ENCODE peak calls at places on chromosomes 16 and 17, in eight cellular contexts. Z, J, I, N, Y, X, B and W are unnamed samples.

GRCh38 chr16:6684076-6684673 is 648.5 kb upstream of the RBFOX1 start:
- DNase-seq in J (no peak), Y (no peak), B (no peak), Z (peak; percentile 47), X (peak; percentile 11), I (peak; percentile 36), N (no peak), W (no peak)

GRCh38 chr17:76399175-76400172 is 15.1 kb downstream of the SPHK1 start:
- DNase-seq in I (no peak), Z (no peak), N (no peak), Y (no peak), B (no peak), J (no peak), X (no peak), W (no peak)

GRCh38 chr17:44637066-44637465 is 19.2 kb upstream of the MEIOC start:
- DNase-seq in N (no peak), B (no peak), X (no peak), J (no peak), Z (no peak), Y (no peak), I (no peak), W (no peak)

GRCh38 chr17:32593003-32593402 is 106.2 kb downstream of the CDK5R1 start:
- DNase-seq in Z (peak; percentile 37), J (no peak), N (no peak), B (no peak), I (no peak), X (no peak), Y (no peak), W (no peak)

GRCh38 chr17:77382356-77382911 is 241.7 kb downstream of the SEC14L1 start:
- DNase-seq in N (no peak), J (no peak), I (no peak), Z (no peak), B (no peak), X (no peak), Y (no peak), W (no peak)

GRCh38 chr17:78477913-78478756 is 99.1 kb downstream of the DNAH17 start:
- DNase-seq in Z (no peak), Y (no peak), B (no peak), N (no peak), I (no peak), J (no peak), X (no peak), W (no peak)

GRCh38 chr16:75506567-75506966 is 11.3 kb upstream of the CHST6 start:
- DNase-seq in I (no peak), X (peak; percentile 55), Y (no peak), N (no peak), J (peak; percentile 75), Z (no peak), B (no peak), W (no peak)

GRCh38 chr16:73289232-73289631 is 241.3 kb upstream of the ZFHX3 start:
- DNase-seq in N (no peak), Z (no peak), X (no peak), B (no peak), I (no peak), Y (no peak), J (no peak), W (no peak)

GRCh38 chr17:56785396-56785795 is 48.3 kb downstream of the C17orf67 start:
- DNase-seq in B (no peak), N (no peak), Z (no peak), I (no peak), Y (no peak), X (no peak), J (no peak), W (no peak)

GRCh38 chr16:80974649-80975376 is 31.9 kb downstream of the CMC2 start:
- DNase-seq in I (no peak), B (no peak), X (no peak), Y (no peak), J (no peak), Z (no peak), N (peak; percentile 15), W (no peak)

GRCh38 chr17:40209404-40210093 is 9.6 kb upstream of the WIPF2 start:
- DNase-seq in Y (no peak), Z (no peak), N (no peak), J (no peak), X (no peak), B (no peak), I (no peak), W (no peak)

GRCh38 chr17:42779942-42780815 is at the start of gene WNK4:
- DNase-seq in B (no peak), J (peak; percentile 57), N (peak; percentile 23), X (peak; percentile 77), Z (peak; percentile 69), I (peak; percentile 89), Y (peak; percentile 35), W (no peak)

GRCh38 chr16:3645504-3646347 is 8.8 kb upstream of the DNASE1 start:
- DNase-seq in J (peak; percentile 34), Y (peak; percentile 17), N (no peak), Z (peak; percentile 83), I (no peak), B (peak; percentile 76), X (no peak), W (no peak)

GRCh38 chr17:28634211-28634865 is 10.6 kb downstream of the BLTP2 start:
- DNase-seq in Z (no peak), I (no peak), J (no peak), X (no peak), N (no peak), Y (no peak), B (no peak), W (no peak)

GRCh38 chr16:11129378-11129781 is 126.6 kb downstream of the SOCS1 start:
- DNase-seq in B (no peak), Z (no peak), Y (no peak), X (no peak), I (peak; percentile 78), J (peak; percentile 65), N (no peak), W (no peak)

GRCh38 chr17:73043686-73044581 is 48.6 kb downstream of the SLC39A11 start:
- DNase-seq in I (peak; percentile 35), J (no peak), B (no peak), X (no peak), N (no peak), Z (no peak), Y (no peak), W (no peak)

GRCh38 chr17:39699818-39700147 is at the start of gene ERBB2:
- DNase-seq in I (no peak), N (peak; percentile 57), X (peak; percentile 88), B (no peak), J (peak; percentile 91), Z (peak; percentile 89), Y (peak; percentile 80), W (no peak)

GRCh38 chr17:4502466-4503154 is 3.9 kb downstream of the SPNS2 start:
- DNase-seq in I (no peak), X (no peak), Y (no peak), Z (no peak), N (no peak), B (no peak), J (no peak), W (no peak)
- TF ChIP-seq POLR2AphosphoS5 in I (no peak), X (no peak), Y (no peak), Z (no peak), N (no peak), B (no peak), J (no peak), W (no peak)

DNA sequence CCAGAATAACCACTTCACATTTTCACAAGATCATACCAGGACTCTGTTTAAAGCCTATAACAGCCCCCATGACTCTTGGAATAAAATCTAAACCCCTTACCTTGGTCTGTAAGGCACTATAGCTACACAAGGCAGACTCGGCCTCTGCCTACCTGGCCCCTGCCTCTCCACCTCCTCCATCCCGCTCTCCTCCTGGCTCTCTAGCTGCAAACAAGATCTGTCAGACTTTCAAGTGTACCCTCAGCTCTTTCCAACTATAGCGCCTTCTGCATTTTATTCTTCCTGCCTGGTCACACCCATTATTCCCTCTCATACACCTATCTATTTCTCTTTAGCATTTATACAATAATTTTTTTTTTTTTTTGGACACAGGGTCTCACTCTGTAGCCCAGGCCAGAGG is 8.2 kb downstream of the USP31 start:
- DNase-seq in Z (no peak), I (no peak), Y (no peak), X (no peak), N (no peak), J (no peak), B (no peak), W (no peak)
- TF ChIP-seq POLR2AphosphoS5 in Z (no peak), I (no peak), Y (no peak), X (no peak), N (no peak), J (no peak), B (no peak), W (no peak)

GRCh38 chr16:85104821-85105391 is 7.4 kb downstream of the CIBAR2 start:
- DNase-seq in X (peak; percentile 21), B (no peak), Z (no peak), J (no peak), N (no peak), Y (no peak), I (no peak), W (no peak)
- TF ChIP-seq POLR2AphosphoS5 in X (no peak), B (no peak), Z (no peak), J (no peak), N (no peak), Y (no peak), I (no peak), W (no peak)

GRCh38 chr17:30219315-30219714 is 16.2 kb downstream of the SLC6A4 start:
- DNase-seq in B (no peak), Y (no peak), J (no peak), X (no peak), N (no peak), I (no peak), Z (no peak), W (no peak)
- TF ChIP-seq POLR2AphosphoS5 in B (no peak), Y (no peak), J (no peak), X (no peak), N (no peak), I (no peak), Z (no peak), W (no peak)

GRCh38 chr17:10210151-10210574 is 11.8 kb upstream of the GAS7 start:
- DNase-seq in N (no peak), Z (peak; percentile 73), B (no peak), Y (no peak), J (no peak), I (no peak), X (peak; percentile 25), W (no peak)
- TF ChIP-seq POLR2AphosphoS5 in N (no peak), Z (no peak), B (no peak), Y (no peak), J (peak; percentile 28), I (no peak), X (no peak), W (no peak)

DNA sequence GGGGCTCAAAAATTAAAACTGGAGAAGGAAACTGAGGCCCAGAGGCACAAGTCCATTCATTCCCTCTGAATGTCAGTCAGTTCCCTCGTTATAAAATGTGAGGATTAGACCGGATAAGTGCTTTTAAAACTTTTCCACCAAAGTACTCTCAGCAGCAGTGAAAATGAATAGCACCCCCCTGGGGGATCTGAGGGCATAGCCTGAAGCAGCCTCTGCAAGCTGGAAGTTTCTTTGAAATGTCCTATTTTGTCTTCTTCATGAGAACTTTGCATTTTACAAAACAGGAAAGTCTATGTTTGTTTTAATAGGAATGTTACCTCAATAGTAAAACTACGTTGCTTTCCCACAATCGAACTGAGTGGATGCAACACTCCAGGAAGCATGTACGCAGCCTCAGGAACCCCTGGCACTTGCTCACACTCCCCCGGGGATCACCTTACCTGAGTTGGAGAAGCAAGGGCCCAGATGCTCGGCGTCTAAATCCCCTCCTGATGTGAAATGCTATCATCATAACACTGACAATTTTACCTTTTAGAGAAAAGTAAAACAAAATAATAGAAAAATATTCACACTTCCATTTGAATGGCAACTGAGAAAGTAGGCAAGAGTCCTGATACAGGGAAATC is 272.9 kb downstream of the CEP112 start:
- DNase-seq in X (no peak), Y (no peak), N (no peak), B (no peak), J (no peak), I (no peak), Z (peak; percentile 50), W (no peak)
- TF ChIP-seq POLR2AphosphoS5 in X (no peak), Y (no peak), N (no peak), B (no peak), J (no peak), I (no peak), Z (no peak), W (no peak)